ENCODE peak calls at places on chromosomes 11 and 22, in six cellular contexts. One of them, this sample, is unnamed.

GRCh38 chr11:35721576-35722341 is 59.2 kb downstream of the TRIM44 start:
- DNase-seq in spleen: no peak
- DNase-seq in sigmoid colon: no peak
- DNase-seq in K562: no peak
- DNase-seq in suprapubic skin: no peak
- DNase-seq in heart left ventricle: no peak
- DNase-seq in this sample: no peak

GRCh38 chr11:128704517-128704916 is 10.6 kb downstream of the FLI1 start:
- DNase-seq in spleen: no peak
- DNase-seq in sigmoid colon: no peak
- DNase-seq in K562: no peak
- DNase-seq in suprapubic skin: no peak
- DNase-seq in heart left ventricle: no peak
- DNase-seq in this sample: no peak

GRCh38 chr22:46738961-46739870 is 1.2 kb upstream of the CERK start:
- DNase-seq in spleen: no peak
- DNase-seq in sigmoid colon: no peak
- DNase-seq in K562: peak
- DNase-seq in suprapubic skin: no peak
- DNase-seq in heart left ventricle: peak
- DNase-seq in this sample: no peak

GRCh38 chr11:123301696-123302400 is 106.8 kb upstream of the CLMP start:
- DNase-seq in spleen: peak
- DNase-seq in sigmoid colon: peak
- DNase-seq in K562: peak
- DNase-seq in suprapubic skin: peak
- DNase-seq in heart left ventricle: peak
- DNase-seq in this sample: peak

GRCh38 chr11:43922295-43922648 is 20.2 kb upstream of the C11orf96 start:
- DNase-seq in spleen: no peak
- DNase-seq in sigmoid colon: no peak
- DNase-seq in K562: no peak
- DNase-seq in suprapubic skin: no peak
- DNase-seq in heart left ventricle: no peak
- DNase-seq in this sample: no peak

GRCh38 chr11:12817681-12818332 is 143.6 kb downstream of the TEAD1 start:
- DNase-seq in spleen: no peak
- DNase-seq in sigmoid colon: no peak
- DNase-seq in K562: no peak
- DNase-seq in suprapubic skin: no peak
- DNase-seq in heart left ventricle: no peak
- DNase-seq in this sample: no peak

GRCh38 chr22:30575011-30575671 is 676 bp upstream of the GAL3ST1 start:
- DNase-seq in spleen: no peak
- DNase-seq in sigmoid colon: no peak
- DNase-seq in K562: no peak
- DNase-seq in suprapubic skin: no peak
- DNase-seq in heart left ventricle: peak
- DNase-seq in this sample: peak

GRCh38 chr11:85626496-85626895 is 648 bp downstream of the DLG2 start:
- DNase-seq in spleen: no peak
- DNase-seq in sigmoid colon: peak
- DNase-seq in K562: peak
- DNase-seq in suprapubic skin: no peak
- DNase-seq in heart left ventricle: no peak
- DNase-seq in this sample: peak

GRCh38 chr11:85889676-85890579 is 34.7 kb downstream of the CCDC83 start:
- DNase-seq in spleen: no peak
- DNase-seq in sigmoid colon: no peak
- DNase-seq in K562: peak
- DNase-seq in suprapubic skin: no peak
- DNase-seq in heart left ventricle: no peak
- DNase-seq in this sample: no peak

GRCh38 chr11:89521294-89521693 is 30.1 kb upstream of the NOX4 start:
- DNase-seq in spleen: no peak
- DNase-seq in sigmoid colon: no peak
- DNase-seq in K562: no peak
- DNase-seq in suprapubic skin: no peak
- DNase-seq in heart left ventricle: no peak
- DNase-seq in this sample: no peak

DNA sequence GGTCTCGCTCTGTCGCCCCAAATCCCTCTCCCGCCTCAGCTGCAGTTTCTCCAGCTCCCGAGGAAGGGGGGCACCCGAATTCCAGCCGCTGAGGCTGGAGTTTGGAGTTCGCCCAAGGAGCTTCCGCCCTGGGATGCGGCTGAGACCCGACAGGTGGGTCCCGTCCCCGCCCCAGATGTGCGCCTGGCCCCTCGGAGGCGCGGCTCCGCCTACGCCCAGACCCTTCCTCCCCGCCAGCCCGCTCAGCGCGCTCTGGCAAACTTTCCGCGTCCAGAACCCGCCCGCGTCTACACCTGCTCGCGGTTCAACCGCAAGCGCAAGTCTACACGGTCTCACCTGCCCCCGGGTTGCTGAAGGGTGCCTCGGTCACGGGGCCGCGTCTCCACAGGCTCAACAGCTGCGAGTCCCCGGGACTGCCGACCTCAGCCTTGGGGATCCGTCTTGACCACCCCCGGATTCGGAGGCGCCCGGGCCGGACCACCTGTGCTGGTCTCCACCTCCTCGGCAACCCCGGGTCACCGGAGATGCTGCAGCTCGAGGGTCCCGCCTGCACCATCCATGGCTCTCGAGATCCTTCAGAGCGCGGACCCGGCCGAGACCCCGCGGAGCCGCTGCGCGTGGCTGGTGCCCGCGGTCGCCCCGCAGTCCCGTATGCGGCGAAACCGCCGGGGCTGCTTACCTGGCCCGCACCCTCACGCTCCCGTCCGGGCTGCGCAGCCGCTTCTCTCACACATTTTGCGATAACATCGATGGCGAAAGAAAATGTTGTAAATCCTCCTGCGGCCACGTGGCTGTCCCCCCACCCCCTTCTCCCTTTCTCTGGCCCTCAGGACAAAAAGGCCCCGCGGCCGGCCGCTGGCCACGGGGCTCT is 63.6 kb downstream of the NFAM1 start:
- DNase-seq in spleen: peak
- DNase-seq in sigmoid colon: peak
- DNase-seq in K562: no peak
- DNase-seq in suprapubic skin: peak
- DNase-seq in heart left ventricle: no peak
- DNase-seq in this sample: no peak
- TF ChIP-seq POLR2A in spleen: no peak
- TF ChIP-seq POLR2A in sigmoid colon: no peak
- TF ChIP-seq POLR2A in K562: no peak
- TF ChIP-seq POLR2A in suprapubic skin: no peak
- TF ChIP-seq POLR2A in heart left ventricle: no peak
- TF ChIP-seq POLR2A in this sample: no peak

DNA sequence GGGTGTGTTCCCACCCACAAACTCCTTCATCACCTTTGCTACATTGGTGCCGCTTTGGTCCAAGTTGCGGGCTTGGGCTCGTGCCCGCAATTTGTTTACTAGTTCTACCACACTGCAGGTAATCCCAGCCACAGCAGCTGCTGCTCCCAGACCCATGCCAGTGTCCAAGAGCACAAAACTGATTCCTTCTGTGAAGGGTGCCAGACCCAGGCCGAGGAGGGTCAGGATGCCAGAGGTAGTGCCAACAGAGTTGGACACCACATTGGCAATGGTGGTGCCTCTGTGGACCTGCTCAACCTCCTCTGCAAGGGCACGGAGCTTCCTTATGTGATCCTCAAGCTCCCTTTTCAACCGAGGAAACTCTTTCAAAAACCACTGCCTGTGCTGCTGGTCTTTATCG is 11.5 kb downstream of the APOL2 start:
- DNase-seq in spleen: no peak
- DNase-seq in sigmoid colon: no peak
- DNase-seq in K562: no peak
- DNase-seq in suprapubic skin: no peak
- DNase-seq in heart left ventricle: no peak
- DNase-seq in this sample: no peak
- TF ChIP-seq POLR2A in spleen: no peak
- TF ChIP-seq POLR2A in sigmoid colon: no peak
- TF ChIP-seq POLR2A in K562: no peak
- TF ChIP-seq POLR2A in suprapubic skin: no peak
- TF ChIP-seq POLR2A in heart left ventricle: no peak
- TF ChIP-seq POLR2A in this sample: no peak

GRCh38 chr22:19478466-19479357 is at the start of gene UFD1:
- DNase-seq in spleen: peak
- DNase-seq in sigmoid colon: peak
- DNase-seq in K562: peak
- DNase-seq in suprapubic skin: peak
- DNase-seq in heart left ventricle: peak
- DNase-seq in this sample: peak
- TF ChIP-seq POLR2A in spleen: no peak
- TF ChIP-seq POLR2A in sigmoid colon: peak
- TF ChIP-seq POLR2A in K562: no peak
- TF ChIP-seq POLR2A in suprapubic skin: no peak
- TF ChIP-seq POLR2A in heart left ventricle: no peak
- TF ChIP-seq POLR2A in this sample: no peak

GRCh38 chr11:119699227-119699626 is 29.8 kb downstream of the NECTIN1 start:
- DNase-seq in spleen: no peak
- DNase-seq in sigmoid colon: no peak
- DNase-seq in K562: no peak
- DNase-seq in suprapubic skin: no peak
- DNase-seq in heart left ventricle: peak
- DNase-seq in this sample: peak

GRCh38 chr11:119694334-119694733 is 34.7 kb downstream of the NECTIN1 start:
- DNase-seq in spleen: no peak
- DNase-seq in sigmoid colon: no peak
- DNase-seq in K562: no peak
- DNase-seq in suprapubic skin: no peak
- DNase-seq in heart left ventricle: no peak
- DNase-seq in this sample: no peak

GRCh38 chr11:119697445-119697844 is 31.6 kb downstream of the NECTIN1 start:
- DNase-seq in spleen: no peak
- DNase-seq in sigmoid colon: no peak
- DNase-seq in K562: no peak
- DNase-seq in suprapubic skin: no peak
- DNase-seq in heart left ventricle: no peak
- DNase-seq in this sample: no peak

GRCh38 chr11:119697882-119698281 is 31.1 kb downstream of the NECTIN1 start:
- DNase-seq in spleen: no peak
- DNase-seq in sigmoid colon: no peak
- DNase-seq in K562: no peak
- DNase-seq in suprapubic skin: no peak
- DNase-seq in heart left ventricle: no peak
- DNase-seq in this sample: no peak

GRCh38 chr11:119696378-119697157 is 32.4 kb downstream of the NECTIN1 start:
- DNase-seq in spleen: no peak
- DNase-seq in sigmoid colon: no peak
- DNase-seq in K562: peak
- DNase-seq in suprapubic skin: peak
- DNase-seq in heart left ventricle: no peak
- DNase-seq in this sample: no peak
- TF ChIP-seq POLR2A in spleen: no peak
- TF ChIP-seq POLR2A in sigmoid colon: no peak
- TF ChIP-seq POLR2A in K562: no peak
- TF ChIP-seq POLR2A in suprapubic skin: no peak
- TF ChIP-seq POLR2A in heart left ventricle: no peak
- TF ChIP-seq POLR2A in this sample: no peak

DNA sequence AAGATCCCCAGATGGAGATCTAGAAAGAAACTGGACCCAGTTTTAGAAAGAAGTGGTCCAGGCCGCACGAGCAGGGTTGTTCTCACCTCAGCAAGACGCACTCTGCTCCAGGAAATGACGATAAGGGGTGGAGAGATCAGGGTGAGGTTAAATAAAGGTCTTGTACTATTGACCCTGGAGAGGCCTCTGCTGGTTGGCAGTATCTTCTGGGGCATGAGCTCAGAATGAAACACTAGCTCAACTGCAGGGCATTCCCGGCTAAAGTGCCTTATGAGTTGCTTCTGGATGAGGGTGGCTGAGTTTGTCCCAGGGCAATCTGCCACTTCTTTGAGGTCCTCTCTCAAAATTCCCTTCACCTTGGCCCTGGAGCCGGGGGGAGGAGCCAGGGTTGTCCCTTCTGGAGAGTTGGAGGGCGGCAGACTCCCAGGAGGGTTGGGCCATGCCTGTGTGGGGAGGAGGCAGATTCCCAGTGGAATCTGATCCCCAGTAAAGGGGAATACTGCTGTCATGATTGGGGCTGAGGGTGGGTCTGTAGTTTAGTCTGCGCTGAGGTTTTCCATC is 10.9 kb downstream of the USP2 start:
- DNase-seq in spleen: no peak
- DNase-seq in sigmoid colon: peak
- DNase-seq in K562: peak
- DNase-seq in suprapubic skin: peak
- DNase-seq in heart left ventricle: peak
- DNase-seq in this sample: peak
- TF ChIP-seq POLR2A in spleen: no peak
- TF ChIP-seq POLR2A in sigmoid colon: no peak
- TF ChIP-seq POLR2A in K562: no peak
- TF ChIP-seq POLR2A in suprapubic skin: no peak
- TF ChIP-seq POLR2A in heart left ventricle: no peak
- TF ChIP-seq POLR2A in this sample: no peak

GRCh38 chr22:41369089-41369745 is 12.5 kb upstream of the TEF start:
- DNase-seq in spleen: no peak
- DNase-seq in sigmoid colon: no peak
- DNase-seq in K562: no peak
- DNase-seq in suprapubic skin: no peak
- DNase-seq in heart left ventricle: no peak
- DNase-seq in this sample: no peak
- TF ChIP-seq POLR2A in spleen: no peak
- TF ChIP-seq POLR2A in sigmoid colon: no peak
- TF ChIP-seq POLR2A in K562: no peak
- TF ChIP-seq POLR2A in suprapubic skin: no peak
- TF ChIP-seq POLR2A in heart left ventricle: no peak
- TF ChIP-seq POLR2A in this sample: no peak

GRCh38 chr11:100687032-100687629 is at the start of gene ARHGAP42:
- DNase-seq in spleen: peak
- DNase-seq in sigmoid colon: peak
- DNase-seq in K562: peak
- DNase-seq in suprapubic skin: peak
- DNase-seq in heart left ventricle: peak
- DNase-seq in this sample: peak
- TF ChIP-seq POLR2A in spleen: no peak
- TF ChIP-seq POLR2A in sigmoid colon: no peak
- TF ChIP-seq POLR2A in K562: peak
- TF ChIP-seq POLR2A in suprapubic skin: no peak
- TF ChIP-seq POLR2A in heart left ventricle: peak
- TF ChIP-seq POLR2A in this sample: no peak

GRCh38 chr11:64887757-64888405 is 9.5 kb upstream of the EHD1 start:
- DNase-seq in spleen: peak
- DNase-seq in sigmoid colon: peak
- DNase-seq in K562: peak
- DNase-seq in suprapubic skin: peak
- DNase-seq in heart left ventricle: peak
- DNase-seq in this sample: peak
- TF ChIP-seq POLR2A in spleen: no peak
- TF ChIP-seq POLR2A in sigmoid colon: no peak
- TF ChIP-seq POLR2A in K562: peak
- TF ChIP-seq POLR2A in suprapubic skin: no peak
- TF ChIP-seq POLR2A in heart left ventricle: no peak
- TF ChIP-seq POLR2A in this sample: peak

This sample was measured in uterus.